ENCODE peak calls at places on chromosomes 7 and 10, in four cellular contexts. One of them, this sample, is unnamed.

GRCh38 chr7:135597181-135597925 is 39.6 kb downstream of the NUP205 start:
- DNase-seq in WTC11: no peak
- DNase-seq in GM12878: no peak
- DNase-seq in A549: no peak
- DNase-seq in this sample: no peak

GRCh38 chr10:122336961-122337360 is 37.5 kb upstream of the PLEKHA1 start:
- DNase-seq in GM12878: no peak
- DNase-seq in WTC11: no peak
- DNase-seq in A549: no peak
- DNase-seq in this sample: no peak

GRCh38 chr10:2985729-2986232 is 81.6 kb upstream of the PFKP start:
- DNase-seq in WTC11: no peak
- DNase-seq in GM12878: no peak
- DNase-seq in A549: peak; percentile 56
- DNase-seq in this sample: peak; percentile 26

GRCh38 chr7:111092406-111093160 is 1.7 kb downstream of the LRRN3 start:
- DNase-seq in WTC11: no peak
- DNase-seq in GM12878: no peak
- DNase-seq in A549: no peak
- DNase-seq in this sample: no peak

GRCh38 chr10:50152792-50153272 is 85.1 kb downstream of the WASHC2A start:
- DNase-seq in WTC11: peak; percentile 66
- DNase-seq in A549: no peak
- DNase-seq in GM12878: no peak
- DNase-seq in this sample: no peak

GRCh38 chr10:116272497-116273221 is at the start of gene GFRA1:
- DNase-seq in WTC11: peak; percentile 77
- DNase-seq in GM12878: no peak
- DNase-seq in A549: peak; percentile 65
- DNase-seq in this sample: no peak

GRCh38 chr7:32385316-32385956 is 104.7 kb downstream of the LSM5 start:
- DNase-seq in A549: no peak
- DNase-seq in GM12878: no peak
- DNase-seq in WTC11: no peak
- DNase-seq in this sample: no peak

GRCh38 chr7:31782411-31782991 is 95.5 kb downstream of the PPP1R17 start:
- DNase-seq in A549: peak; percentile 67
- DNase-seq in GM12878: peak; percentile 20
- DNase-seq in WTC11: no peak
- DNase-seq in this sample: peak; percentile 59

GRCh38 chr10:116850058-116850611 is 836 bp downstream of the ENO4 start:
- DNase-seq in WTC11: no peak
- DNase-seq in A549: no peak
- DNase-seq in GM12878: no peak
- DNase-seq in this sample: no peak

GRCh38 chr10:13613519-13613918 is 26.8 kb downstream of the PRPF18 start:
- DNase-seq in A549: peak; percentile 13
- DNase-seq in WTC11: no peak
- DNase-seq in GM12878: no peak
- DNase-seq in this sample: no peak

GRCh38 chr10:61845196-61845949 is 56.1 kb upstream of the ARID5B start:
- DNase-seq in A549: no peak
- DNase-seq in GM12878: no peak
- DNase-seq in WTC11: no peak
- DNase-seq in this sample: peak; percentile 26

GRCh38 chr10:70891636-70892035 is 3.3 kb upstream of the PCBD1 start:
- DNase-seq in A549: no peak
- DNase-seq in GM12878: no peak
- DNase-seq in WTC11: no peak
- DNase-seq in this sample: no peak

GRCh38 chr7:34757570-34758110 is 99.6 kb downstream of the NPSR1 start:
- DNase-seq in A549: no peak
- DNase-seq in WTC11: no peak
- DNase-seq in GM12878: no peak
- DNase-seq in this sample: no peak

GRCh38 chr10:62083413-62083794 is 181.9 kb downstream of the ARID5B start:
- DNase-seq in GM12878: no peak
- DNase-seq in A549: no peak
- DNase-seq in WTC11: no peak
- DNase-seq in this sample: peak; percentile 15

GRCh38 chr10:111200505-111201186 is 123.8 kb downstream of the ADRA2A start:
- DNase-seq in WTC11: no peak
- DNase-seq in A549: no peak
- DNase-seq in GM12878: no peak
- DNase-seq in this sample: no peak

GRCh38 chr10:76632158-76633051 is 1005.2 kb downstream of the KCNMA1 start:
- DNase-seq in A549: peak; percentile 40
- DNase-seq in GM12878: no peak
- DNase-seq in WTC11: peak; percentile 36
- DNase-seq in this sample: no peak

GRCh38 chr10:51092402-51092801 is 18.1 kb downstream of the PRKG1 start:
- DNase-seq in A549: no peak
- DNase-seq in WTC11: no peak
- DNase-seq in GM12878: no peak
- DNase-seq in this sample: no peak

GRCh38 chr10:66925896-66926719 is at the start of gene LRRTM3:
- DNase-seq in A549: peak; percentile 47
- DNase-seq in GM12878: peak; percentile 20
- DNase-seq in WTC11: peak; percentile 61
- DNase-seq in this sample: peak; percentile 37

GRCh38 chr10:124344266-124344590 is 74.5 kb downstream of the OAT start:
- DNase-seq in WTC11: no peak
- DNase-seq in GM12878: no peak
- DNase-seq in A549: no peak
- DNase-seq in this sample: no peak

GRCh38 chr10:131453772-131454634 is 142.5 kb upstream of the TCERG1L start:
- DNase-seq in A549: no peak
- DNase-seq in GM12878: no peak
- DNase-seq in WTC11: peak; percentile 81
- DNase-seq in this sample: peak; percentile 67
- TF ChIP-seq ESRRA in A549: no peak
- TF ChIP-seq ESRRA in GM12878: no peak
- TF ChIP-seq ESRRA in WTC11: no peak
- TF ChIP-seq ESRRA in this sample: no peak

DNA sequence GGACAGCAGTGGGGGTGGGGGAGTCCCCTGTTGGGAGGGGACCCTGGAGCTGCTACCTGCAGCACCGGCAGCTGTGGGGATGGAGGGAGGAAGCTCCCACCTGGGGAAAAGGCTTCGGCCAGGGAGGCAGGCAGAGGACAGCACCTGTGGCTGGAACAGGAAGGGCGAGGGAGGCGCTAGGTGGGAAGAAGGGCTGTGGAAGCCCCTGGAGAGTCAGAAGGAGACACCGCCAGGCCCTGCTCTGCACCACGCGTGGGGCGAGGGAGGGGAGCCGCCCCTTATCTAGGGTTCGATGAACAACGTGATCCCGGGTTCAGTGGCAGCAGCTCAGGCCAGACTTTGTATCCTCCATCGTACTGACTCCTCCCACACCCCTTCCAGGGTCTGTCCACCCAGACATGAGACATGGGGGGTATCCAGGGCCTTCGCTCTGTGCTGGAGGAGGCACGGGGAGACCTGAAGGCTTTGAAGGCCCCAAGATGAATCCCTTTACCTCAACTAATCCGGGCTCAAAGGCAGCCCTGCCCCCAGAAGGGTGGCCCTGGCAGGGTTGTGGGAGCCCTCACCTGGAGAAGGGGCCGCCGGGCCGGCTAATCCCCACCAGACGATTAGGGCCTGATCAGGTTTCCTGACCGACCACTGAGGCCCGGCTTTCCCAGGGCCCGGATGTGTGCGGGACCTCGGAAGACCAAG is 110.8 kb downstream of the PDGFA start:
- DNase-seq in WTC11: peak; percentile 4
- DNase-seq in A549: no peak
- DNase-seq in GM12878: no peak
- DNase-seq in this sample: no peak
- TF ChIP-seq ESRRA in WTC11: no peak
- TF ChIP-seq ESRRA in A549: no peak
- TF ChIP-seq ESRRA in GM12878: no peak
- TF ChIP-seq ESRRA in this sample: no peak

GRCh38 chr10:59635502-59636290 is 74.0 kb downstream of the SLC16A9 start:
- DNase-seq in A549: no peak
- DNase-seq in GM12878: no peak
- DNase-seq in WTC11: no peak
- DNase-seq in this sample: no peak

GRCh38 chr10:59631882-59632281 is 77.8 kb downstream of the SLC16A9 start:
- DNase-seq in GM12878: no peak
- DNase-seq in WTC11: no peak
- DNase-seq in A549: no peak
- DNase-seq in this sample: no peak

GRCh38 chr10:59633063-59633462 is 76.6 kb downstream of the SLC16A9 start:
- DNase-seq in WTC11: no peak
- DNase-seq in A549: no peak
- DNase-seq in GM12878: no peak
- DNase-seq in this sample: peak; percentile 16

GRCh38 chr10:59631237-59631636 is 78.4 kb downstream of the SLC16A9 start:
- DNase-seq in A549: no peak
- DNase-seq in WTC11: no peak
- DNase-seq in GM12878: no peak
- DNase-seq in this sample: no peak

GRCh38 chr10:59634102-59634501 is 75.5 kb downstream of the SLC16A9 start:
- DNase-seq in A549: no peak
- DNase-seq in WTC11: no peak
- DNase-seq in GM12878: no peak
- DNase-seq in this sample: no peak
- TF ChIP-seq ESRRA in A549: no peak
- TF ChIP-seq ESRRA in WTC11: no peak
- TF ChIP-seq ESRRA in GM12878: no peak
- TF ChIP-seq ESRRA in this sample: no peak

GRCh38 chr10:23060918-23061317 is 34.5 kb upstream of the MSRB2 start:
- DNase-seq in GM12878: no peak
- DNase-seq in A549: no peak
- DNase-seq in WTC11: no peak
- DNase-seq in this sample: no peak

GRCh38 chr10:23065549-23065948 is 29.8 kb upstream of the MSRB2 start:
- DNase-seq in GM12878: no peak
- DNase-seq in A549: peak; percentile 21
- DNase-seq in WTC11: no peak
- DNase-seq in this sample: no peak

GRCh38 chr10:23067337-23067736 is 28.0 kb upstream of the MSRB2 start:
- DNase-seq in GM12878: no peak
- DNase-seq in WTC11: no peak
- DNase-seq in A549: no peak
- DNase-seq in this sample: no peak

GRCh38 chr10:23064288-23065114 is 30.9 kb upstream of the MSRB2 start:
- DNase-seq in GM12878: no peak
- DNase-seq in A549: no peak
- DNase-seq in WTC11: no peak
- DNase-seq in this sample: no peak

DNA sequence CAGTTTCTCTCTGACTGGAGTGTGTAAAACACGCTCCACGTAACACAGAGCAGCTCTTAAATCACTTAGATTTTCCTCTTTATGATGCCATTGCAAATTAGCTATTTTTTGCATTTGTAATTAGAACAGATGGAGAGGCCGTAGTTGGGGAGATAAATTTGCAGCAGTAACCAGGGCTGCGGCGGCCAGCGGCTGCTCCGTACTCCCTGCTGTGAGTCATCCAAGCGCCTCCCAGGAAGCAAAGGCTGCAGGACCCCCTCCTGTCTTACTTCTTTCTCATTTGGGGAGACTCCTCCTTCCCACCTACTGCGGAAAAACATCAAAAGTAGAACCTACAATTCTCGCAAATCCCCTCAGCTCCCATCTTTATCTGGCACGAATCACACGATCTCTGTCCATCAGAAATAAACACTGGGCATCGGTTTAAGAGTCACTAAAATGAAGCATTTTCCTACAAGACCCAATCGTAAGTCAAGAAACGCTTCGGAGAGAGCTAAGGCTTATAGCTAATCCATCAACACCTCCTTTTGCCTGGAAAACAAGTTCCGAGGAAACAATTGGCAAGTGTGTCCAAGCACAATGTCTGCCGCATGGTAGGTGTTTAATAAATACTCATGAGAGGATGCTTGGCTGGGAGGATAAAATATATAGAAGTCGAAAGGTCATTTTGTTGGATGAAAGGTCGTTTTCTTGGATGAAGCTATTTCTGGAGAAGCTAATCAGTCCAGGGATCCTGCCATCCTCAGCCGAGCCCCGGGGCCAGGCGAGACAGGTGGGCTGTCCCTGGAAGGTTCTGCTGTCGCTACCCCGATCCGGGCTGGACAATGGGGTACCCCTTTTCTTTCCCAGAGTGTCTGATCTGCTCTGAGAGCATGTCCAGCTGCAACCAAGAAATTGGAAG is 31.7 kb upstream of the MSRB2 start:
- DNase-seq in GM12878: no peak
- DNase-seq in WTC11: no peak
- DNase-seq in A549: no peak
- DNase-seq in this sample: peak; percentile 44
- TF ChIP-seq ESRRA in GM12878: no peak
- TF ChIP-seq ESRRA in WTC11: no peak
- TF ChIP-seq ESRRA in A549: no peak
- TF ChIP-seq ESRRA in this sample: no peak

DNA sequence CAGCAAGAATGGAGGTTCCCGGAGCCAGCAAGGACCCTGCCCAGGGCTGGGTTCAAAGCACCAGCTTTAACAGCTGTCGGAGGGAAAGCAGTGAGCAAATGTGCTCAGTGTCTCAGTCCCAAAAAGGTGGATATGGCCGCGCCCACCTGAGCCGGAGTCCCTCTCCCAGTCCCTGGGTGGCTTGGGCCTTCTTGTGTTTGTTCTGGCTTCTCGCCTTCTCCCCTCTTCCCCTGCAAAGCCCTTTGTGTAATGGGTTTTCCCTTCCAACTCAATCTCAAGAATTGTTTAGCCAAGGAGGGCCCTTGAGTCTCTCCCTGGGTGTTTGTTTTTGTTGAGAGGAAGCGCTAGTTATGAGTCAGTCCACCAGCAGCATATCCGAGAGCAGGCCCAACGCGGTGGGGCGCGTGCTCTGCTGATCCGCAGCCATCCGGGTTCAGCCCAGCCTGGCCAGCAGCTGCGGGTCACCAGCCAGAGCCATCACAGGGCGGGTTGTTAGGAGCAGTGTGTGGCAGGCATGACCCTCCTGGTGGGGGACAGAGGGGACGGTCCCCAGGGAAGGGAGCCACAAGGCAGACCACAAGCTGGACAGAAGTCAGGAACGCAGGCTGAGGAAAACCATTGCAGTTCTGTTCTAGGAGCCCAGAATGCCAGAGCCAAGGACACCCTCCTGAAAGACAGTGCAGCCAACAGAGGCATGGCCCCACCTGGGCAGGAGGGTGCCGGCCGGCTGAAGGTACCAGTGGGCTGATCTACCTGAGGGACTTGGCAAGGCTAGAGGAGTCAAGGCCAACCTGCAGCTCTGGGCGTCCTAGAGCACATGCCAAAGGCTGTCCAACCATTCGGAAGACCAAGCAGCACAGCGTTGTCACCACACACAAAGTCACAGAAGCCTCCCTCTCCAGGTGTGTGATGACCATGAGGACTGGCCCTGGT is 21.3 kb downstream of the CALML3 start:
- DNase-seq in GM12878: no peak
- DNase-seq in A549: peak; percentile 96
- DNase-seq in WTC11: peak; percentile 6
- DNase-seq in this sample: peak; percentile 66
- TF ChIP-seq ESRRA in GM12878: no peak
- TF ChIP-seq ESRRA in A549: no peak
- TF ChIP-seq ESRRA in WTC11: no peak
- TF ChIP-seq ESRRA in this sample: no peak